ENCODE peak calls at places on chromosomes 3 and 15, in ten cellular contexts. O is psoas muscle, H is epithelial cell of esophagus, L is bronchial epithelial cell, G is left ventricle myocardium inferior, Y is OCI-LY7, P is kidney, V is brain microvascular endothelial cell, A is fibroblast of the aortic adventitia, N is H1. T is an unnamed sample.
A peak's percentile ranks its signal among the peaks of the same experiment; 100 is the strongest.

GRCh38 chr15:93985925-93986324 is 245.4 kb upstream of the MCTP2 start:
- DNase-seq in G (no peak), H (no peak), L (no peak), A (no peak), O (no peak), N (no peak), P (no peak), V (no peak), Y (no peak), T (no peak)

GRCh38 chr3:189792046-189792929 is 161.1 kb downstream of the TP63 start:
- DNase-seq in P (no peak), Y (no peak), A (no peak), L (peak; percentile 65), G (no peak), O (no peak), V (no peak), N (no peak), H (peak; percentile 61), T (no peak)

GRCh38 chr3:159091936-159092335 is 290.1 kb downstream of the MFSD1 start:
- DNase-seq in H (no peak), N (no peak), P (no peak), O (no peak), V (no peak), G (no peak), L (no peak), A (no peak), Y (no peak), T (no peak)

GRCh38 chr15:26007151-26007550 is 144.0 kb upstream of the ATP10A start:
- DNase-seq in O (no peak), G (no peak), H (no peak), P (no peak), N (no peak), V (no peak), Y (no peak), L (no peak), A (no peak), T (no peak)

GRCh38 chr3:108100906-108101305 is 10.1 kb upstream of the CD47 start:
- DNase-seq in G (no peak), N (no peak), L (no peak), O (no peak), Y (peak; percentile 90), P (no peak), V (no peak), H (no peak), A (no peak), T (no peak)

GRCh38 chr3:45027406-45027805 is 1.3 kb downstream of the CLEC3B start:
- DNase-seq in Y (no peak), H (no peak), A (peak; percentile 57), O (no peak), L (no peak), N (no peak), G (no peak), P (no peak), V (no peak), T (no peak)

GRCh38 chr3:157089455-157090221 is 70.3 kb downstream of the CCNL1 start:
- DNase-seq in P (no peak), N (no peak), L (peak; percentile 90), Y (no peak), V (peak; percentile 28), H (peak; percentile 85), A (peak; percentile 88), O (no peak), G (peak; percentile 29), T (no peak)

GRCh38 chr3:52181543-52181942 is 16.4 kb upstream of the ALAS1 start:
- DNase-seq in V (no peak), A (peak; percentile 72), G (no peak), O (no peak), H (peak; percentile 84), N (no peak), P (no peak), L (peak; percentile 70), Y (no peak), T (no peak)

GRCh38 chr3:193742628-193743027 is 149.6 kb downstream of the OPA1 start:
- DNase-seq in V (no peak), L (no peak), N (no peak), G (no peak), Y (peak; percentile 75), A (no peak), P (no peak), H (no peak), O (no peak), T (no peak)

GRCh38 chr15:75836953-75837321 is 6.3 kb upstream of the UBE2Q2 start:
- DNase-seq in O (peak; percentile 53), G (no peak), P (no peak), V (peak; percentile 86), H (peak; percentile 89), Y (no peak), A (peak; percentile 83), L (peak; percentile 88), N (no peak), T (peak; percentile 90)

GRCh38 chr3:32143849-32144757 is 37.7 kb downstream of the GPD1L start:
- DNase-seq in V (peak; percentile 90), A (peak; percentile 94), Y (peak; percentile 84), H (peak; percentile 92), G (no peak), L (peak; percentile 93), O (no peak), P (no peak), N (no peak), T (peak; percentile 91)

GRCh38 chr15:72060687-72061250 is 57.2 kb downstream of the MYO9A start:
- DNase-seq in A (peak; percentile 26), O (no peak), P (peak; percentile 29), H (no peak), N (no peak), L (no peak), V (no peak), Y (no peak), G (no peak), T (no peak)

GRCh38 chr3:196517919-196518318 is 2.8 kb upstream of the SMCO1 start:
- DNase-seq in H (peak; percentile 98), A (peak; percentile 22), V (no peak), Y (no peak), N (no peak), O (no peak), L (peak; percentile 93), G (no peak), P (no peak), T (no peak)

GRCh38 chr3:57544181-57545125 is at the start of gene DNAH12:
- DNase-seq in H (peak; percentile 36), N (peak; percentile 78), V (no peak), A (peak; percentile 6), G (no peak), P (peak; percentile 89), L (no peak), Y (peak; percentile 38), O (no peak), T (peak; percentile 56)

GRCh38 chr3:195003893-195004289 is 267.1 kb downstream of the XXYLT1 start:
- DNase-seq in N (no peak), Y (no peak), V (no peak), P (no peak), G (no peak), O (no peak), A (no peak), L (no peak), H (no peak), T (no peak)

DNA sequence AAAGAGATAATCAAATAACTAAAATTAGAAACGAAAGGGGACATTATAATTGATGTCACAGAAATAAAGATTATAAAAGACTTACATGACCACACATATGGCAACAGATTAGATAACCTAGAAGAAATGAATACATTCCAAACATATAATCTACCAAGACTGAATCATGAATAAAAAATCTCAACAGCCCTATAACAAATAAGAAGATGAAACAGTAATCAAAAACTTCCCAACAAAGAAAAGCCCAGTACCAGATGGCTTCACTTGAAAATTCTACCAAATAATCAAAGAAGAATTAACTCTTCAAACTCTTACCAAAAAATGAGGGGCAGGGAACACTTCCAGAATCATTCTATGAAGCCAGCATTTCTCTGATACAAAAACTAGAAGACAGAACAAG is 11.8 kb downstream of the TOP2B start:
- DNase-seq in P (no peak), N (no peak), Y (no peak), G (no peak), A (peak; percentile 23), H (no peak), O (no peak), L (no peak), V (no peak), T (no peak)
- H3K4me3 ChIP-seq in P (no peak overlapping the region), N (no peak overlapping the region), Y (no peak overlapping the region), G (no peak overlapping the region), A (no peak overlapping the region), H (no peak overlapping the region), O (no peak overlapping the region), L (no peak overlapping the region), V (no peak overlapping the region), T (no peak overlapping the region)

DNA sequence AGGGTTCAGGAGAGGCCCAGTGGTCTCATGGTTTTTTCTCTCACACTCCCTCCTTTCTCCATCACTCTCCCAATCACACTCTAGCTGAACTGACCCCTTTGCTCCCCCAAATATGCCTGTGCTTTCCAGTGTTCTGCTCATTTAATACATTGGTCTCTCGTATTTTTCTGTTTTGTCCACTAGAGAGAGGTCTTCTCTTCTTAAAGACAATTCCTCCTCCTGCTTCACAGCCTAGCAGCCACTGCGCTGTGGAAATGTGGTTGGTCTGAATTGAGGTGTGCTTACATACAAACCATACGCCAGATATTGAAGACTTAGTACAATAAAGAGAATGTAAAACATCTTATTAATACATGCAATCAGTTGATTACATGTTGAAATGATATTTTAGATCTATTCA is 60.6 kb upstream of the XCR1 start:
- DNase-seq in P (no peak), L (no peak), V (no peak), O (no peak), N (no peak), G (no peak), Y (peak; percentile 23), A (peak; percentile 62), H (no peak), T (peak; percentile 46)
- TF ChIP-seq CTCF in P (peak; percentile 29), L (no peak), V (peak; percentile 55), O (no peak), N (no peak), G (peak; percentile 31), Y (peak; percentile 60), A (peak; percentile 29), H (peak; percentile 15), T (peak; percentile 35)

GRCh38 chr3:120506828-120507774 is 56.3 kb upstream of the FSTL1 start:
- DNase-seq in L (peak; percentile 75), N (no peak), P (no peak), V (peak; percentile 53), H (peak; percentile 77), G (no peak), A (peak; percentile 78), Y (peak; percentile 17), O (no peak), T (peak; percentile 61)
- H3K4me3 ChIP-seq in L (peak overlapping the region; percentile 6), N (no peak overlapping the region), P (no peak overlapping the region), V (no peak overlapping the region), H (no peak overlapping the region), G (no peak overlapping the region), A (no peak overlapping the region), Y (no peak overlapping the region), O (no peak overlapping the region), T (no peak overlapping the region)

DNA sequence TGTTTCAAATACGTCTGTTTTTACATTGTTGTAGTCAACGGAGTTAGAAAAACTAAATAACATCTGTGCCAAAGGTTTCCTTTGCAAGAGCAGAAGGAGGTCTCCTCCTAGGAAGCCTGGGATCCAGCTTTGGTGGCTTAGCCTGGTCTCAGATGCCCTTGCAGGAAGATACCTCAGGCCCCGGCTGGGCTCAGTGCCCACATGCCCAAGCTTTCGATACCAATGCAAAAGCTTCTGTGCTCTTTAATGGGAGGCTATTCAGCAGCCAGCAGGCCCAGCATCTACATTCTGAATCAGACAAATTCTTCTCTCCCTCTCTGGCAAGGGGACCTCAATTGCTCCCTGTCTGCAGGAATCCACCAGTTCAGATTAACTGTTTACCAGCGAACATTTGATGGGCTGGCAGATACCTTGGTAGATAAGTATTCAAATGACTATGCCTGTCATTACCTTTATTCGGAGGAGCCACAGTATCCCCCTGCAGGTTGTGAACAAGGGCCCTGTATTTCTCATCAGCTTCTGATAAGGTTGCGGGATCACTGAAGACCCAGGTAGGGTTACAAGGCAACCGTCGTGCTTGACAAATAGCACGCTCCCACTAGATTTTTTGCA is 180.1 kb upstream of the KBTBD8 start:
- DNase-seq in H (no peak), L (no peak), N (no peak), V (no peak), P (no peak), G (no peak), A (no peak), O (no peak), Y (no peak), T (no peak)
- TF ChIP-seq CTCF in H (no peak), L (no peak), N (no peak), V (no peak), P (no peak), G (no peak), A (no peak), O (no peak), Y (no peak), T (no peak)

T was measured in astrocyte of the spinal cord.